ENCODE peak calls at places on chromosome 5, in ten cellular contexts. L is aorta; F is GM10248; Y is kidney; D is stimulated activated CD4-positive, alpha-beta T cell treated with anti-CD3 and anti-CD28 coated beads, Interleukin-1b, Interleukin-23, amount 100 ng/mL, for 1 hour; V is kidney epithelial cell; I is HTR-8/SVneo; O is NB4; M is MV-4-11; E is GDM1. K is an unnamed sample.

GRCh38 chr5:146463446-146463845 is 16.3 kb downstream of the TCERG1 start:
- DNase-seq in E (no peak), I (no peak), F (no peak), D (no peak), Y (no peak), L (no peak), M (no peak), O (no peak), V (no peak), K (no peak)

GRCh38 chr5:52469835-52470234 is 317.9 kb upstream of the ITGA1 start:
- DNase-seq in E (no peak), F (no peak), V (no peak), M (peak; percentile 91), I (no peak), L (no peak), O (peak; percentile 30), D (no peak), Y (no peak), K (no peak)

GRCh38 chr5:43702815-43703214 is 99.8 kb downstream of the NNT start:
- DNase-seq in O (no peak), F (no peak), M (no peak), Y (no peak), E (no peak), D (no peak), V (no peak), L (no peak), I (no peak), K (no peak)

GRCh38 chr5:96880402-96881164 is 4.3 kb downstream of the ERAP2 start:
- DNase-seq in M (peak; percentile 77), Y (no peak), O (peak; percentile 27), E (no peak), L (no peak), V (no peak), I (no peak), F (no peak), D (no peak), K (no peak)

GRCh38 chr5:147989977-147990376 is 73.8 kb upstream of the SPINK5 start:
- DNase-seq in E (no peak), O (no peak), L (no peak), M (peak; percentile 46), F (no peak), D (no peak), Y (no peak), V (no peak), I (no peak), K (no peak)

GRCh38 chr5:52262844-52263243 is 524.9 kb upstream of the ITGA1 start:
- DNase-seq in D (no peak), E (no peak), F (no peak), V (no peak), O (no peak), M (no peak), L (no peak), I (no peak), Y (no peak), K (no peak)

GRCh38 chr5:172002840-172003512 is 3.5 kb downstream of the FBXW11 start:
- DNase-seq in Y (no peak), V (no peak), M (peak; percentile 27), I (no peak), E (no peak), O (peak; percentile 45), F (no peak), L (no peak), D (no peak), K (no peak)

GRCh38 chr5:1445313-1445894 is at the start of gene SLC6A3:
- DNase-seq in I (no peak), Y (peak; percentile 83), F (no peak), E (no peak), V (no peak), O (no peak), L (no peak), D (no peak), M (no peak), K (no peak)

GRCh38 chr5:142618125-142618524 is 67.8 kb downstream of the FGF1 start:
- DNase-seq in L (no peak), M (no peak), E (no peak), F (no peak), D (no peak), I (peak; percentile 57), Y (no peak), O (peak; percentile 22), V (no peak), K (no peak)

GRCh38 chr5:174409971-174410370 is 314.4 kb upstream of the MSX2 start:
- DNase-seq in O (no peak), L (no peak), E (no peak), Y (no peak), D (no peak), I (no peak), V (no peak), F (no peak), M (no peak), K (no peak)

GRCh38 chr5:126920291-126920690 is 110.1 kb downstream of the MARCHF3 start:
- DNase-seq in V (no peak), M (no peak), E (no peak), F (no peak), L (peak; percentile 42), Y (no peak), O (no peak), D (no peak), I (no peak), K (no peak)

GRCh38 chr5:383621-384020 is 59.4 kb upstream of the EXOC3 start:
- DNase-seq in F (no peak), M (no peak), I (no peak), Y (peak; percentile 37), O (no peak), V (no peak), L (no peak), E (no peak), D (no peak), K (no peak)

GRCh38 chr5:69224520-69224919 is 10.2 kb upstream of the CDK7 start:
- DNase-seq in O (no peak), M (no peak), Y (no peak), E (no peak), D (no peak), V (no peak), F (no peak), I (no peak), L (no peak), K (no peak)

GRCh38 chr5:129664336-129664937 is 83.5 kb upstream of the MINAR2 start:
- DNase-seq in I (peak; percentile 13), O (peak; percentile 49), F (peak; percentile 18), V (no peak), Y (no peak), E (no peak), D (peak; percentile 16), M (peak; percentile 6), L (peak; percentile 50), K (no peak)

GRCh38 chr5:167514461-167514860 is 777.0 kb upstream of the WWC1 start:
- DNase-seq in L (no peak), D (no peak), F (no peak), I (no peak), Y (no peak), V (no peak), O (no peak), E (no peak), M (no peak), K (no peak)

GRCh38 chr5:127875235-127876021 is 172.2 kb downstream of the CCDC192 start:
- DNase-seq in D (no peak), M (peak; percentile 63), E (peak; percentile 41), F (peak; percentile 33), L (peak; percentile 49), V (peak; percentile 67), O (peak; percentile 67), I (peak; percentile 53), Y (peak; percentile 57), K (no peak)

GRCh38 chr5:13107553-13107952 is 836.9 kb downstream of the DNAH5 start:
- DNase-seq in O (no peak), V (no peak), E (no peak), F (no peak), I (no peak), L (no peak), D (no peak), M (no peak), Y (no peak), K (no peak)

K was measured in GF-D8.